ENCODE peak calls at places on chromosome 12, in four cellular contexts. One of them, this sample, is unnamed.
A peak's percentile ranks its signal among the peaks of the same experiment; 100 is the strongest.

GRCh38 chr12:52867636-52868035 is 18.8 kb upstream of the KRT78 start:
- DNase-seq in HS-5: no peak
- DNase-seq in neural crest cell: no peak
- DNase-seq in GM03348: no peak
- DNase-seq in this sample: peak; percentile 93

GRCh38 chr12:67766370-67766769 is 117.8 kb downstream of the DYRK2 start:
- DNase-seq in HS-5: peak; percentile 79
- DNase-seq in neural crest cell: no peak
- DNase-seq in GM03348: peak; percentile 40
- DNase-seq in this sample: peak; percentile 60

GRCh38 chr12:92244036-92244435 is 98.4 kb upstream of the BTG1 start:
- DNase-seq in HS-5: no peak
- DNase-seq in neural crest cell: no peak
- DNase-seq in GM03348: peak; percentile 13
- DNase-seq in this sample: no peak

GRCh38 chr12:120261951-120262851 is 3.3 kb downstream of the PXN start:
- DNase-seq in HS-5: peak; percentile 73
- DNase-seq in neural crest cell: no peak
- DNase-seq in GM03348: no peak
- DNase-seq in this sample: peak; percentile 78

GRCh38 chr12:118448341-118448740 is 72.0 kb downstream of the SUDS3 start:
- DNase-seq in HS-5: no peak
- DNase-seq in neural crest cell: no peak
- DNase-seq in GM03348: no peak
- DNase-seq in this sample: no peak

GRCh38 chr12:90569685-90570084 is 385.3 kb downstream of the CCER1 start:
- DNase-seq in HS-5: no peak
- DNase-seq in neural crest cell: no peak
- DNase-seq in GM03348: no peak
- DNase-seq in this sample: no peak

GRCh38 chr12:27899151-27899661 is 73.3 kb downstream of the PTHLH start:
- DNase-seq in HS-5: peak; percentile 85
- DNase-seq in neural crest cell: no peak
- DNase-seq in GM03348: peak; percentile 86
- DNase-seq in this sample: peak; percentile 97

GRCh38 chr12:116320839-116321238 is 43.3 kb upstream of the MED13L start:
- DNase-seq in HS-5: no peak
- DNase-seq in neural crest cell: no peak
- DNase-seq in GM03348: no peak
- DNase-seq in this sample: peak; percentile 10

GRCh38 chr12:85457026-85457425 is 177.0 kb downstream of the ALX1 start:
- DNase-seq in HS-5: no peak
- DNase-seq in neural crest cell: no peak
- DNase-seq in GM03348: no peak
- DNase-seq in this sample: no peak

GRCh38 chr12:109863961-109864712 is 16.2 kb downstream of the GLTP start:
- DNase-seq in HS-5: no peak
- DNase-seq in neural crest cell: no peak
- DNase-seq in GM03348: no peak
- DNase-seq in this sample: no peak

GRCh38 chr12:38142974-38143373 is 173.6 kb upstream of the ALG10B start:
- DNase-seq in HS-5: no peak
- DNase-seq in neural crest cell: no peak
- DNase-seq in GM03348: peak; percentile 3
- DNase-seq in this sample: no peak

GRCh38 chr12:71804505-71804904 is 35.1 kb upstream of the TBC1D15 start:
- DNase-seq in HS-5: no peak
- DNase-seq in neural crest cell: no peak
- DNase-seq in GM03348: no peak
- DNase-seq in this sample: no peak